ENCODE peak calls at places on chromosomes 4 and X, in seven cellular contexts. One of them, this sample, is unnamed.

GRCh38 chr4:41389356-41389755 is 132.6 kb downstream of the UCHL1 start:
- DNase-seq in pancreas: no peak
- DNase-seq in NK-92 treated with Interleukin-12 subunit alpha and Interleukin-12 subunit beta, amount 100 ng/mL, for 24 hours: no peak
- DNase-seq in activated naive CD8-positive, alpha-beta T cell treated with anti-CD3 and anti-CD28 coated beads, Interleukin-2, amount 50 U/mL, for 24 hours: no peak
- DNase-seq in stimulated activated CD8-positive, alpha-beta memory T cell treated with anti-CD3 and anti-CD28 coated beads, Interleukin-15, amount 100 ng/mL, for 4 hours: no peak
- DNase-seq in NAMALWA: no peak
- DNase-seq in lower leg skin: no peak
- DNase-seq in this sample: no peak

GRCh38 chrX:49999048-49999447 is 76.7 kb downstream of the CLCN5 start:
- DNase-seq in NAMALWA: no peak
- DNase-seq in stimulated activated CD8-positive, alpha-beta memory T cell treated with anti-CD3 and anti-CD28 coated beads, Interleukin-15, amount 100 ng/mL, for 4 hours: no peak
- DNase-seq in NK-92 treated with Interleukin-12 subunit alpha and Interleukin-12 subunit beta, amount 100 ng/mL, for 24 hours: no peak
- DNase-seq in lower leg skin: no peak
- DNase-seq in activated naive CD8-positive, alpha-beta T cell treated with anti-CD3 and anti-CD28 coated beads, Interleukin-2, amount 50 U/mL, for 24 hours: no peak
- DNase-seq in pancreas: no peak
- DNase-seq in this sample: no peak

GRCh38 chr4:26871611-26872010 is 11.0 kb downstream of the STIM2 start:
- DNase-seq in lower leg skin: no peak
- DNase-seq in NAMALWA: no peak
- DNase-seq in NK-92 treated with Interleukin-12 subunit alpha and Interleukin-12 subunit beta, amount 100 ng/mL, for 24 hours: no peak
- DNase-seq in stimulated activated CD8-positive, alpha-beta memory T cell treated with anti-CD3 and anti-CD28 coated beads, Interleukin-15, amount 100 ng/mL, for 4 hours: no peak
- DNase-seq in pancreas: no peak
- DNase-seq in activated naive CD8-positive, alpha-beta T cell treated with anti-CD3 and anti-CD28 coated beads, Interleukin-2, amount 50 U/mL, for 24 hours: no peak
- DNase-seq in this sample: no peak

GRCh38 chr4:88616275-88616996 is 24.2 kb downstream of the HERC3 start:
- DNase-seq in lower leg skin: no peak
- DNase-seq in NK-92 treated with Interleukin-12 subunit alpha and Interleukin-12 subunit beta, amount 100 ng/mL, for 24 hours: no peak
- DNase-seq in NAMALWA: no peak
- DNase-seq in stimulated activated CD8-positive, alpha-beta memory T cell treated with anti-CD3 and anti-CD28 coated beads, Interleukin-15, amount 100 ng/mL, for 4 hours: no peak
- DNase-seq in activated naive CD8-positive, alpha-beta T cell treated with anti-CD3 and anti-CD28 coated beads, Interleukin-2, amount 50 U/mL, for 24 hours: no peak
- DNase-seq in pancreas: no peak
- DNase-seq in this sample: no peak

GRCh38 chr4:89784686-89785227 is 52.2 kb downstream of the SNCA start:
- DNase-seq in lower leg skin: no peak
- DNase-seq in NK-92 treated with Interleukin-12 subunit alpha and Interleukin-12 subunit beta, amount 100 ng/mL, for 24 hours: no peak
- DNase-seq in stimulated activated CD8-positive, alpha-beta memory T cell treated with anti-CD3 and anti-CD28 coated beads, Interleukin-15, amount 100 ng/mL, for 4 hours: no peak
- DNase-seq in activated naive CD8-positive, alpha-beta T cell treated with anti-CD3 and anti-CD28 coated beads, Interleukin-2, amount 50 U/mL, for 24 hours: no peak
- DNase-seq in pancreas: no peak
- DNase-seq in NAMALWA: no peak
- DNase-seq in this sample: no peak

GRCh38 chr4:5036239-5036638 is 15.0 kb upstream of the STK32B start:
- DNase-seq in NK-92 treated with Interleukin-12 subunit alpha and Interleukin-12 subunit beta, amount 100 ng/mL, for 24 hours: no peak
- DNase-seq in stimulated activated CD8-positive, alpha-beta memory T cell treated with anti-CD3 and anti-CD28 coated beads, Interleukin-15, amount 100 ng/mL, for 4 hours: no peak
- DNase-seq in NAMALWA: peak
- DNase-seq in pancreas: no peak
- DNase-seq in activated naive CD8-positive, alpha-beta T cell treated with anti-CD3 and anti-CD28 coated beads, Interleukin-2, amount 50 U/mL, for 24 hours: no peak
- DNase-seq in lower leg skin: peak
- DNase-seq in this sample: no peak

GRCh38 chr4:39686997-39687396 is 10.9 kb upstream of the UBE2K start:
- DNase-seq in stimulated activated CD8-positive, alpha-beta memory T cell treated with anti-CD3 and anti-CD28 coated beads, Interleukin-15, amount 100 ng/mL, for 4 hours: no peak
- DNase-seq in NAMALWA: peak
- DNase-seq in lower leg skin: no peak
- DNase-seq in pancreas: no peak
- DNase-seq in activated naive CD8-positive, alpha-beta T cell treated with anti-CD3 and anti-CD28 coated beads, Interleukin-2, amount 50 U/mL, for 24 hours: no peak
- DNase-seq in NK-92 treated with Interleukin-12 subunit alpha and Interleukin-12 subunit beta, amount 100 ng/mL, for 24 hours: no peak
- DNase-seq in this sample: no peak

GRCh38 chr4:632926-633325 is 7.6 kb downstream of the PDE6B start:
- DNase-seq in activated naive CD8-positive, alpha-beta T cell treated with anti-CD3 and anti-CD28 coated beads, Interleukin-2, amount 50 U/mL, for 24 hours: no peak
- DNase-seq in lower leg skin: no peak
- DNase-seq in NK-92 treated with Interleukin-12 subunit alpha and Interleukin-12 subunit beta, amount 100 ng/mL, for 24 hours: no peak
- DNase-seq in stimulated activated CD8-positive, alpha-beta memory T cell treated with anti-CD3 and anti-CD28 coated beads, Interleukin-15, amount 100 ng/mL, for 4 hours: no peak
- DNase-seq in NAMALWA: no peak
- DNase-seq in pancreas: no peak
- DNase-seq in this sample: no peak

This sample was measured in stimulated activated naive B cell treated with anti-CD40 and anti-IgM and Interleukin-4, amounts not matched to agents 10 μg/mL and 1 μg/mL and 100 μg/mL, for 72 hours.